ENCODE peak calls at places on chromosomes 6 and 20, in eight cellular contexts. One of them, this sample, is unnamed.

GRCh38 chr6:138673317-138674014 is 100.1 kb upstream of the CCDC28A start:
- DNase-seq in Peyer's patch: no peak
- DNase-seq in NCI-H2171 treated with DMSO at 0.1 percent for 48 hours: no peak
- DNase-seq in hypothalamus: no peak
- DNase-seq in RWPE2: no peak
- DNase-seq in sciatic nerve: no peak
- DNase-seq in stomach: no peak
- DNase-seq in COLO829: no peak
- DNase-seq in this sample: no peak

GRCh38 chr6:16741112-16742016 is 19.9 kb downstream of the ATXN1 start:
- DNase-seq in stomach: no peak
- DNase-seq in NCI-H2171 treated with DMSO at 0.1 percent for 48 hours: no peak
- DNase-seq in sciatic nerve: no peak
- DNase-seq in RWPE2: no peak
- DNase-seq in Peyer's patch: no peak
- DNase-seq in COLO829: no peak
- DNase-seq in hypothalamus: no peak
- DNase-seq in this sample: no peak

GRCh38 chr6:49550413-49551125 is at the start of gene C6orf141:
- DNase-seq in Peyer's patch: peak
- DNase-seq in hypothalamus: no peak
- DNase-seq in COLO829: no peak
- DNase-seq in RWPE2: peak
- DNase-seq in NCI-H2171 treated with DMSO at 0.1 percent for 48 hours: no peak
- DNase-seq in sciatic nerve: no peak
- DNase-seq in stomach: peak
- DNase-seq in this sample: no peak

GRCh38 chr6:2944405-2945068 is 26.8 kb downstream of the SERPINB6 start:
- DNase-seq in Peyer's patch: no peak
- DNase-seq in NCI-H2171 treated with DMSO at 0.1 percent for 48 hours: peak
- DNase-seq in COLO829: no peak
- DNase-seq in stomach: no peak
- DNase-seq in RWPE2: no peak
- DNase-seq in sciatic nerve: no peak
- DNase-seq in hypothalamus: no peak
- DNase-seq in this sample: peak

GRCh38 chr20:9460518-9460917 is 53.9 kb upstream of the LAMP5 start:
- DNase-seq in COLO829: peak
- DNase-seq in Peyer's patch: no peak
- DNase-seq in hypothalamus: no peak
- DNase-seq in stomach: no peak
- DNase-seq in sciatic nerve: no peak
- DNase-seq in NCI-H2171 treated with DMSO at 0.1 percent for 48 hours: no peak
- DNase-seq in RWPE2: no peak
- DNase-seq in this sample: no peak

GRCh38 chr6:31582230-31582601 is at the start of gene LTB:
- DNase-seq in sciatic nerve: no peak
- DNase-seq in hypothalamus: no peak
- DNase-seq in stomach: no peak
- DNase-seq in NCI-H2171 treated with DMSO at 0.1 percent for 48 hours: no peak
- DNase-seq in COLO829: no peak
- DNase-seq in RWPE2: no peak
- DNase-seq in Peyer's patch: peak
- DNase-seq in this sample: no peak

GRCh38 chr6:18410412-18410811 is 23.3 kb downstream of the RNF144B start:
- DNase-seq in NCI-H2171 treated with DMSO at 0.1 percent for 48 hours: no peak
- DNase-seq in RWPE2: no peak
- DNase-seq in stomach: no peak
- DNase-seq in hypothalamus: no peak
- DNase-seq in sciatic nerve: no peak
- DNase-seq in Peyer's patch: no peak
- DNase-seq in COLO829: no peak
- DNase-seq in this sample: no peak

GRCh38 chr6:81215092-81215432 is 537.4 kb downstream of the TENT5A start:
- DNase-seq in RWPE2: no peak
- DNase-seq in Peyer's patch: no peak
- DNase-seq in NCI-H2171 treated with DMSO at 0.1 percent for 48 hours: no peak
- DNase-seq in COLO829: no peak
- DNase-seq in hypothalamus: no peak
- DNase-seq in stomach: no peak
- DNase-seq in sciatic nerve: no peak
- DNase-seq in this sample: no peak

GRCh38 chr20:54160269-54161007 is 13.3 kb downstream of the CYP24A1 start:
- DNase-seq in stomach: no peak
- DNase-seq in NCI-H2171 treated with DMSO at 0.1 percent for 48 hours: no peak
- DNase-seq in RWPE2: no peak
- DNase-seq in Peyer's patch: no peak
- DNase-seq in COLO829: no peak
- DNase-seq in sciatic nerve: no peak
- DNase-seq in hypothalamus: no peak
- DNase-seq in this sample: no peak

GRCh38 chr6:38827024-38827423 is 111.9 kb downstream of the DNAH8 start:
- DNase-seq in hypothalamus: no peak
- DNase-seq in NCI-H2171 treated with DMSO at 0.1 percent for 48 hours: no peak
- DNase-seq in Peyer's patch: no peak
- DNase-seq in stomach: no peak
- DNase-seq in sciatic nerve: no peak
- DNase-seq in COLO829: no peak
- DNase-seq in RWPE2: no peak
- DNase-seq in this sample: peak

GRCh38 chr20:36305602-36306556 is at the start of gene DLGAP4:
- DNase-seq in RWPE2: no peak
- DNase-seq in COLO829: no peak
- DNase-seq in sciatic nerve: no peak
- DNase-seq in NCI-H2171 treated with DMSO at 0.1 percent for 48 hours: peak
- DNase-seq in stomach: peak
- DNase-seq in Peyer's patch: no peak
- DNase-seq in hypothalamus: no peak
- DNase-seq in this sample: no peak

GRCh38 chr6:131946992-131947955 is 3.9 kb downstream of the CCN2 start:
- DNase-seq in hypothalamus: no peak
- DNase-seq in sciatic nerve: no peak
- DNase-seq in stomach: no peak
- DNase-seq in NCI-H2171 treated with DMSO at 0.1 percent for 48 hours: no peak
- DNase-seq in COLO829: no peak
- DNase-seq in RWPE2: no peak
- DNase-seq in Peyer's patch: no peak
- DNase-seq in this sample: no peak

GRCh38 chr20:10565191-10565921 is 108.4 kb downstream of the JAG1 start:
- DNase-seq in stomach: no peak
- DNase-seq in RWPE2: no peak
- DNase-seq in NCI-H2171 treated with DMSO at 0.1 percent for 48 hours: no peak
- DNase-seq in sciatic nerve: no peak
- DNase-seq in Peyer's patch: peak
- DNase-seq in hypothalamus: no peak
- DNase-seq in COLO829: no peak
- DNase-seq in this sample: no peak

GRCh38 chr20:32891491-32891890 is 32.8 kb downstream of the EFCAB8 start:
- DNase-seq in COLO829: no peak
- DNase-seq in Peyer's patch: no peak
- DNase-seq in sciatic nerve: no peak
- DNase-seq in NCI-H2171 treated with DMSO at 0.1 percent for 48 hours: no peak
- DNase-seq in RWPE2: peak
- DNase-seq in hypothalamus: no peak
- DNase-seq in stomach: no peak
- DNase-seq in this sample: no peak

GRCh38 chr6:141618180-141618581 is 514.5 kb upstream of the GJE1 start:
- DNase-seq in sciatic nerve: no peak
- DNase-seq in COLO829: no peak
- DNase-seq in RWPE2: no peak
- DNase-seq in stomach: no peak
- DNase-seq in NCI-H2171 treated with DMSO at 0.1 percent for 48 hours: no peak
- DNase-seq in Peyer's patch: no peak
- DNase-seq in hypothalamus: no peak
- DNase-seq in this sample: no peak

GRCh38 chr6:6923605-6924004 is 184.2 kb upstream of the RREB1 start:
- DNase-seq in hypothalamus: no peak
- DNase-seq in NCI-H2171 treated with DMSO at 0.1 percent for 48 hours: no peak
- DNase-seq in RWPE2: no peak
- DNase-seq in Peyer's patch: no peak
- DNase-seq in stomach: no peak
- DNase-seq in COLO829: no peak
- DNase-seq in sciatic nerve: no peak
- DNase-seq in this sample: no peak

GRCh38 chr20:44115762-44116644 is 71.0 kb downstream of the JPH2 start:
- DNase-seq in sciatic nerve: no peak
- DNase-seq in Peyer's patch: no peak
- DNase-seq in hypothalamus: no peak
- DNase-seq in RWPE2: peak
- DNase-seq in stomach: no peak
- DNase-seq in COLO829: no peak
- DNase-seq in NCI-H2171 treated with DMSO at 0.1 percent for 48 hours: no peak
- DNase-seq in this sample: no peak

GRCh38 chr6:29981211-29981812 is 39.0 kb downstream of the HLA-A start:
- DNase-seq in sciatic nerve: no peak
- DNase-seq in stomach: no peak
- DNase-seq in NCI-H2171 treated with DMSO at 0.1 percent for 48 hours: no peak
- DNase-seq in RWPE2: no peak
- DNase-seq in COLO829: no peak
- DNase-seq in Peyer's patch: peak
- DNase-seq in hypothalamus: no peak
- DNase-seq in this sample: no peak

GRCh38 chr6:107667790-107668189 is 156.3 kb downstream of the SCML4 start:
- DNase-seq in sciatic nerve: no peak
- DNase-seq in hypothalamus: no peak
- DNase-seq in stomach: no peak
- DNase-seq in RWPE2: no peak
- DNase-seq in COLO829: no peak
- DNase-seq in NCI-H2171 treated with DMSO at 0.1 percent for 48 hours: peak
- DNase-seq in Peyer's patch: no peak
- DNase-seq in this sample: peak

GRCh38 chr20:7327815-7328214 is 560.3 kb downstream of the BMP2 start:
- DNase-seq in hypothalamus: no peak
- DNase-seq in NCI-H2171 treated with DMSO at 0.1 percent for 48 hours: no peak
- DNase-seq in sciatic nerve: no peak
- DNase-seq in COLO829: no peak
- DNase-seq in Peyer's patch: no peak
- DNase-seq in RWPE2: no peak
- DNase-seq in stomach: no peak
- DNase-seq in this sample: no peak

GRCh38 chr6:159760602-159761057 is 1.2 kb upstream of the ACAT2 start:
- DNase-seq in COLO829: peak
- DNase-seq in stomach: no peak
- DNase-seq in NCI-H2171 treated with DMSO at 0.1 percent for 48 hours: no peak
- DNase-seq in sciatic nerve: no peak
- DNase-seq in hypothalamus: no peak
- DNase-seq in RWPE2: no peak
- DNase-seq in Peyer's patch: no peak
- DNase-seq in this sample: no peak

GRCh38 chr6:43273707-43274106 is 24.4 kb upstream of the SLC22A7 start:
- DNase-seq in NCI-H2171 treated with DMSO at 0.1 percent for 48 hours: no peak
- DNase-seq in stomach: no peak
- DNase-seq in hypothalamus: no peak
- DNase-seq in COLO829: no peak
- DNase-seq in sciatic nerve: no peak
- DNase-seq in Peyer's patch: no peak
- DNase-seq in RWPE2: no peak
- DNase-seq in this sample: no peak

GRCh38 chr6:42232035-42232434 is 14.4 kb upstream of the MRPS10 start:
- DNase-seq in NCI-H2171 treated with DMSO at 0.1 percent for 48 hours: no peak
- DNase-seq in stomach: no peak
- DNase-seq in hypothalamus: no peak
- DNase-seq in RWPE2: no peak
- DNase-seq in Peyer's patch: no peak
- DNase-seq in sciatic nerve: no peak
- DNase-seq in COLO829: no peak
- DNase-seq in this sample: no peak

GRCh38 chr6:61977951-61978350 is 308.1 kb downstream of the KHDRBS2 start:
- DNase-seq in NCI-H2171 treated with DMSO at 0.1 percent for 48 hours: no peak
- DNase-seq in sciatic nerve: no peak
- DNase-seq in COLO829: no peak
- DNase-seq in RWPE2: no peak
- DNase-seq in stomach: no peak
- DNase-seq in Peyer's patch: no peak
- DNase-seq in hypothalamus: no peak
- DNase-seq in this sample: peak

GRCh38 chr6:110560239-110561015 is 84.0 kb upstream of the SLC22A16 start:
- DNase-seq in COLO829: no peak
- DNase-seq in NCI-H2171 treated with DMSO at 0.1 percent for 48 hours: no peak
- DNase-seq in hypothalamus: no peak
- DNase-seq in Peyer's patch: no peak
- DNase-seq in sciatic nerve: no peak
- DNase-seq in stomach: no peak
- DNase-seq in RWPE2: no peak
- DNase-seq in this sample: no peak

GRCh38 chr6:138289739-138290138 is 71.4 kb upstream of the PBOV1 start:
- DNase-seq in hypothalamus: no peak
- DNase-seq in sciatic nerve: no peak
- DNase-seq in COLO829: no peak
- DNase-seq in Peyer's patch: no peak
- DNase-seq in RWPE2: no peak
- DNase-seq in NCI-H2171 treated with DMSO at 0.1 percent for 48 hours: peak
- DNase-seq in stomach: peak
- DNase-seq in this sample: no peak